ENCODE peak calls at places on chromosomes 13 and 19, in six cellular contexts. Z is stomach, B is tibial artery, P is tibial nerve, X is Peyer's patch, F is pancreas. Q is an unnamed sample. For H3K27me3, the result is how much of the 10 kb centered on the place peaks cover.

GRCh38 chr13:92510416-92510815 is 716.2 kb upstream of the GPC6 start:
- DNase-seq in Z (no peak), B (no peak), P (no peak), X (no peak), F (no peak), Q (no peak)

GRCh38 chr19:1154731-1155351 is 19.2 kb downstream of the SBNO2 start:
- DNase-seq in Z (peak), B (peak), P (peak), X (peak), F (peak), Q (peak)

GRCh38 chr13:113110048-113110851 is 4.7 kb downstream of the F7 start:
- DNase-seq in Z (no peak), B (no peak), P (no peak), X (peak), F (no peak), Q (peak)

GRCh38 chr19:44602071-44602470 is 11.3 kb upstream of the IGSF23 start:
- DNase-seq in Z (peak), B (no peak), P (no peak), X (peak), F (peak), Q (no peak)

GRCh38 chr19:5680083-5680436 is 256 bp downstream of the MICOS13 start:
- DNase-seq in Z (no peak), B (no peak), P (no peak), X (no peak), F (no peak), Q (peak)

GRCh38 chr13:109273326-109273751 is 513.0 kb downstream of the IRS2 start:
- DNase-seq in Z (no peak), B (no peak), P (no peak), X (no peak), F (no peak), Q (no peak)

GRCh38 chr13:44364601-44365000 is 9.0 kb upstream of the SERP2 start:
- DNase-seq in Z (no peak), B (no peak), P (no peak), X (no peak), F (no peak), Q (peak)

GRCh38 chr19:50562329-50562728 is 5.9 kb downstream of the LRRC4B start:
- DNase-seq in Z (no peak), B (no peak), P (no peak), X (no peak), F (no peak), Q (no peak)

GRCh38 chr19:43595605-43595998 is 332 bp downstream of the IRGQ start:
- DNase-seq in Z (no peak), B (no peak), P (no peak), X (no peak), F (no peak), Q (no peak)

DNA sequence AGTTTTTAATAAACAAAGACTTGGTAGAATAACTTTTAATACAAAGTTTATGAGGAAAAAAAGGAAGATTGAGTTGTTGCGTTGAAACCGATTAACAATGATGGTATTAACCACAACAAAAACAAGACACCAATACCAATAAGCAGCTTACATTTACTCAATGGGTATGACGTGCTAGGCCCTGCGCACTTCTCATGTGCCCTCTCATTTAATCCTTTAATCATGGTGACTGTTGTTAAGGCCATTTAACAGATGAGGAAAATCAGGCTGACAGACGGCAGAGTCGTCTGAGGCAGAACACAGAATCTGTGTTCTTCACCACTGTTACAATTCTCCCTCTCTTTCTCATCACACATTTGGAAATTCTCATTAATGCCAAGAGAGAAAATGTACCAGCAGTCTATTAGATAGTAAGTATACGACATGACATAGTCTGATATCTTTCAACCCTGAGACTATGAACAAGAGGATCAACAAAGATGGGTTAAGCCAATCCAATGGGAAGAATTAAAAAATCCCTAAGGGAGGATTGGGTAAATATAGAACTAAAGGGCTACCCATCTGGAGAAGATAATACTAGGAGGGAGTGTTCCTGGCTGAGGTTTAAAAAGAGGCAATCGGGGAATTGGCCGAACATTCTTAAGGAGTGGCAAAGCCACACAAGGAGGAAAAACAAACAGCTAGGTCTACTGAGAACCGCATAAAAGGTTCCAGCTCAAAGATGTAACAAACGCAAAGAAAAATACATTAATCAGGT is 54.0 kb downstream of the DOCK9 start:
- DNase-seq in Z (no peak), B (no peak), P (no peak), X (no peak), F (no peak), Q (no peak)
- H3K4me3 ChIP-seq in Z (no peak), B (no peak), P (no peak), X (no peak), F (no peak), Q (no peak)

GRCh38 chr13:27979001-27979643 is 9.4 kb downstream of the URAD start:
- DNase-seq in Z (no peak), B (no peak), P (no peak), X (no peak), F (no peak), Q (no peak)
- H3K27me3 ChIP-seq in Z (under half), B (under half), P (half or more), X (under half), F (under half), Q (under half)

GRCh38 chr13:34731486-34731885 is 210.6 kb upstream of the NBEA start:
- DNase-seq in Z (no peak), B (no peak), P (no peak), X (no peak), F (no peak), Q (no peak)
- H3K4me3 ChIP-seq in Z (no peak), B (no peak), P (no peak), X (no peak), F (no peak), Q (no peak)

DNA sequence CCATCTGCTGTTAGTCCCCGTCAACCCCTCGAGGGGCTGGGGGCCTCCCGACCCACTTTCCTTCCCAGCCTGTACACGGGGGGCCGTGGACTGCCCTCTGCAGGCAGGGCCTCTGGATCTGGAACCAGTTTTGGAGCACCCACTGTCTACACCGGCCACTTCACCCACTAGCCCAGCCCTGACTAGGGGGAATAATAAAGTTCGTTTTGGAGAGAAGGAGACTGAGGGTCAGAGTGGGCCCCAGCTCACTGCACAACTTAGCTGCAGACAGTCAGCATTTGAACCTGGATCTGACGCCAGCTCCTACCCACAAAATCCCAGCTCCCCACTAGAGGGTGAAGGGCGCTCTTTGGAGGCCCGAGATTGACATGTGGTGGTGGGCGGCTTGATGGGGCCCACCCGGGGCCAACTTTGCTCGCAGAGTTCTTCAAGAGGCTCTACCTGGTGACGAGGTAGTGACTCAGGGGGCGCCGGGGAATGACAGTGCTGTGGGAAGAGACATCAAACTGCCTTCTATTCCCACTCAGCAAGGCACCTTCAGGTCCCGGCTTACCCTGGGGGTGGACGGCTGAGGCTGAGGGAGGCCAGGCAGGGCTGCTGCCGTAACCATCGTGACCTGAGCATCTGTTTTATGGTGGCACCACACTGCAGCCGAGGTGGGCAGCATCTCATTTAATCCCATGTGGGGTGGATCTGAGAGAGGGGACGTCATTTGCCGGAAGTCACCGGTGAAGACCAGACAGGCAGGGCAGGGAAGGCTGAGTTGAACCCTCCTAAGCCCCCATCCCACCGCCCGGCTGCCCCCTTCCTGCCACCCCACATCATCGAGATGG is 1.8 kb downstream of the LINGO3 start:
- DNase-seq in Z (no peak), B (no peak), P (no peak), X (no peak), F (no peak), Q (no peak)
- H3K27me3 ChIP-seq in Z (under half), B (under half), P (half or more), X (under half), F (under half), Q (under half)

GRCh38 chr13:47747901-47748300 is 253.2 kb downstream of the SUCLA2 start:
- DNase-seq in Z (no peak), B (no peak), P (no peak), X (no peak), F (no peak), Q (no peak)
- H3K4me3 ChIP-seq in Z (no peak), B (no peak), P (no peak), X (no peak), F (no peak), Q (no peak)

GRCh38 chr19:38506375-38506722 is 72.9 kb downstream of the RYR1 start:
- DNase-seq in Z (no peak), B (no peak), P (no peak), X (no peak), F (no peak), Q (no peak)

GRCh38 chr19:38508507-38508906 is 75.0 kb downstream of the RYR1 start:
- DNase-seq in Z (no peak), B (no peak), P (no peak), X (no peak), F (no peak), Q (no peak)

GRCh38 chr19:38505958-38506357 is 72.5 kb downstream of the RYR1 start:
- DNase-seq in Z (no peak), B (no peak), P (no peak), X (no peak), F (no peak), Q (no peak)

GRCh38 chr19:38507551-38508127 is 74.1 kb downstream of the RYR1 start:
- DNase-seq in Z (no peak), B (no peak), P (no peak), X (no peak), F (no peak), Q (no peak)

DNA sequence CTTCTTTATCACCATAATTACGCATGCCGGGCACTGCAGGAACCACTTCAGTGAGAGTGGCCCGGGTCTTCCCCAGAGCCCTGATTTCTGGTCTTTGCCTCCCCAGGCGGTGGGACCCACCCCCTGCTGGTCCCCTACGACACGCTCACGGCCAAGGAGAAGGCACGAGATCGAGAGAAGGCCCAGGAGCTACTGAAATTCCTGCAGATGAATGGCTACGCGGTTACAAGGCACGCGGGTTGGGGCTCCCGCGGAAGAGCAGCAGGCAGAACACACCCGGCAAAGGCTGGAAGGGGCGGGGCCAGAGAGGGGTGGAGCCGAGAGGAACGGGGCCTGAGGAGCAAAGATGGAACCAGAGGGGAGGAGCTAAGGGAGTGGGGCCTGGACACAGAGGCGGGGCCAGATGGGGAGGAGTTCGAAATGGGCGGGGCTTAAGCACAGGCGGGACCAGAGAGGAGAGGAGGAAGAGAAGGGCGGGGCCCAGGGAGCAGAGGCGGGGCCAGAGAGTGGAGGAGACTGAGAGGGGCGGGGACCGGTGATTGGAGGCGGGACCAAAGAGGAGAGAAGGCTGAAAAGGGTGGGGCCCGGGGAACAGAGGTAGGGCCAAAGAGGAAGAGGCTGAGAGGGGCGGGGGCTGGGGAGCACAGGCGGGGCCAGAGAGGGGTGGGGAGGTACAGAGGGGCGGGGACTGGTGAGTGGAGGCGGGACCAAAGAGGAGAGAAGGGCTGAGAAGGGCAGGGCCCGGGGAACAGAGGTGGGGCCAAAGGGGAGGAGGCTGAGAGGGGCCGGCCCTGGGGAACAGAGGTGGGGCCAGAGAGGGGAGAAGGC is 73.4 kb downstream of the RYR1 start:
- DNase-seq in Z (peak), B (peak), P (no peak), X (peak), F (peak), Q (peak)
- H3K27me3 ChIP-seq in Z (under half), B (under half), P (under half), X (under half), F (under half), Q (under half)

GRCh38 chr13:46183018-46183940 is 1.3 kb upstream of the LCP1 start:
- DNase-seq in Z (no peak), B (no peak), P (no peak), X (no peak), F (no peak), Q (no peak)
- H3K4me3 ChIP-seq in Z (no peak), B (no peak), P (no peak), X (no peak), F (no peak), Q (no peak)

DNA sequence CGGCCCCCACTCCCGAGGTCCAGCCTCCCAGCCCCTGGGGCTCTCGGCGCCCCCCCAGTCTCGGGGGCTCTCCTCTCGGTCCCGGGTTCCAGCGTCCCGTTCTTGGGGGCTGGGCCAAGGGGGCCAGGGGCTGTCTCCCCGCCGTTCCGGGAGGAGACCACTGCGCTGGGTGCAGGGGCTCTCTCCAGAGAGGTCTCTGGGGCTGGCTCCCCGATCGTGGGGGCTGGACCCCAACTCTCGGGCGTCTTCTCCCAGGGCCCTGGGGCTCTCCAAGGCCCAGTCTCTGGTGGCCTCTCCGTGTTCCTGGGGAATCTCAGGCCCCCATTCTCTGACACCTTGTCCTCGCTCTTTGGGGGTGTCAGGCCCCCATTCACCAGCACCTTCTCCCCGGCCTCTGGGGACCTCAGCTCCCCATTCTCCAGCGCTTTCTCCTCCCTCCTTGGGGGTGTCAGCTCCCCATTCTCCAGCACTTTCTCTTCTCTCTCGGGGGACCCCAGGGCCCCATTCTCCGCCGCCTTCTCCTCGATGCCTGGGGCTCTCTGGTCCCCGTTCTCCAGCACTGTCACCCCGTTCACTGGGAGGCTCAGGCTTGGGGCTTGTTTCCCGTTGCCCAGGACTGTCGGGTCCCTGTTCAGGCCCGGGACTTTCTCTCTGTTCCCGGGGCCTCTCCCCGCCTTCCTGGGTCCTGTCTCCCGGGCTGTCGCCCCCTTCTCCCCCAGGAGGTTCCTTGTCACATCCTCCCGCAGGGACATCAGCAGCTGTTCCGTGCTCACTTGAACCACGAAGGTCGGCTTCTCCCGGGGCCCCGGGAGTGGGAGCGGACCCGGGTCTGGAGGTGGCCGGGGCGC is 13.7 kb downstream of the LMTK3 start:
- DNase-seq in Z (no peak), B (no peak), P (no peak), X (peak), F (no peak), Q (peak)
- H3K27me3 ChIP-seq in Z (under half), B (under half), P (half or more), X (under half), F (under half), Q (under half)

Q was measured in right cardiac atrium.